ENCODE peak calls at places on chromosomes 7 and 10, in six cellular contexts. N, K, V, G, I and E are unnamed samples.

GRCh38 chr10:111126981-111127848 is 50.4 kb downstream of the ADRA2A start:
- DNase-seq in G (no peak), I (no peak), K (no peak), N (no peak), V (no peak), E (no peak)

GRCh38 chr10:37700886-37701780 is 156.3 kb downstream of the ZNF248 start:
- DNase-seq in G (no peak), K (no peak), N (peak; percentile 13), V (peak; percentile 52), I (no peak), E (no peak)

GRCh38 chr7:47285860-47286491 is 295.9 kb downstream of the TNS3 start:
- DNase-seq in K (no peak), G (no peak), N (no peak), I (no peak), V (no peak), E (no peak)

GRCh38 chr7:47143344-47143743 is 438.6 kb downstream of the TNS3 start:
- DNase-seq in V (no peak), I (no peak), K (no peak), N (no peak), G (no peak), E (no peak)

GRCh38 chr10:101118031-101118430 is 13.1 kb upstream of the TLX1 start:
- DNase-seq in N (no peak), G (no peak), K (no peak), V (no peak), I (no peak), E (no peak)

GRCh38 chr10:100537475-100537874 is 1.7 kb downstream of the HIF1AN start:
- DNase-seq in G (no peak), N (no peak), I (no peak), K (no peak), V (no peak), E (no peak)

GRCh38 chr7:150778014-150778737 is 22.0 kb downstream of the TMEM176B start:
- DNase-seq in V (no peak), I (peak; percentile 24), N (no peak), K (no peak), G (no peak), E (no peak)

GRCh38 chr7:79785556-79785955 is 332.1 kb upstream of the MAGI2 start:
- DNase-seq in K (no peak), N (no peak), V (no peak), I (no peak), G (no peak), E (no peak)

GRCh38 chr7:74396993-74397392 is 56.7 kb upstream of the GTF2IRD1 start:
- DNase-seq in V (no peak), G (no peak), I (no peak), N (no peak), K (no peak), E (no peak)

DNA sequence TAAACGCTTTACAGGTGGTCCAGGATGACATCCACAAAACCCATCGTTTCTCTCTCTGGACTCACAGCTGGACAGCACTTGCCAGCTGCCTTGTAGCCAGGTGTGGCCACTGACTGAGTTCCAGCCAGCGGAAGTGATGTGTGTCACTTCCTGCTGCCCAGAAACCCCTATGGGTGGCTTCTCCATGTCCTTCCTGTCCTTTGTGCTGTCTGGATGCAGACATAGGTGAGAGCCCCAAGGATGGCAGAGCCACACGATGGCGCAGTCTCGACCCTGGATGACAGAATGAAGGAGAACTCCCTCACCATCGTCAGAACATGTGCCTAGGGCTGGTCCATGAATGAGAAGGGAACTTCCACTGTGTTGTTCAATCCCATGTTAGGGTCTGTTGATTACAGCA is 22.1 kb downstream of the NMT2 start:
- DNase-seq in V (no peak), K (no peak), I (no peak), N (no peak), G (no peak), E (no peak)
- TF ChIP-seq CTCF in V (no peak), K (no peak), I (no peak), N (no peak), G (no peak), E (no peak)

DNA sequence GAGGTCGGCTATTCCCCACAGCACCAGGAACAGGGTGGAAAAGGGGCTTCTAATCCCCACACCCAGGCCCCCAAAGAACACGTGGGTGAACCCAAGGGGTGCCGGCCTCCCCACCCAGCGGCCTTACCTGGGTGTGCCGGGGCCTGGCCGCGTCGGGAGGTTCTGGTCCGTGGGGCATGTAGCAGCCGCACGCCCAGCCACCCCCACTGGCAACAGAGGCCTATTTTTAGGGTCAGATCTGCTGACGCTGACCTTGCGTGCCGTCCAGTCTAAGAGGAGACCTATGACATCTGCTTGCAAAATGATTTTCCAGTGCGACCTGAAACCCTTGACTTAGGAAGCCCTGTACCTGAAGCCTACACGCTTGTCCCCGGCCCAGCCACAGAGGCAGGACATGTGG is 38.0 kb upstream of the SAMD8 start:
- DNase-seq in V (no peak), I (no peak), N (no peak), K (no peak), G (no peak), E (no peak)
- TF ChIP-seq POLR2A in V (no peak), I (no peak), N (no peak), K (no peak), G (no peak), E (no peak)

DNA sequence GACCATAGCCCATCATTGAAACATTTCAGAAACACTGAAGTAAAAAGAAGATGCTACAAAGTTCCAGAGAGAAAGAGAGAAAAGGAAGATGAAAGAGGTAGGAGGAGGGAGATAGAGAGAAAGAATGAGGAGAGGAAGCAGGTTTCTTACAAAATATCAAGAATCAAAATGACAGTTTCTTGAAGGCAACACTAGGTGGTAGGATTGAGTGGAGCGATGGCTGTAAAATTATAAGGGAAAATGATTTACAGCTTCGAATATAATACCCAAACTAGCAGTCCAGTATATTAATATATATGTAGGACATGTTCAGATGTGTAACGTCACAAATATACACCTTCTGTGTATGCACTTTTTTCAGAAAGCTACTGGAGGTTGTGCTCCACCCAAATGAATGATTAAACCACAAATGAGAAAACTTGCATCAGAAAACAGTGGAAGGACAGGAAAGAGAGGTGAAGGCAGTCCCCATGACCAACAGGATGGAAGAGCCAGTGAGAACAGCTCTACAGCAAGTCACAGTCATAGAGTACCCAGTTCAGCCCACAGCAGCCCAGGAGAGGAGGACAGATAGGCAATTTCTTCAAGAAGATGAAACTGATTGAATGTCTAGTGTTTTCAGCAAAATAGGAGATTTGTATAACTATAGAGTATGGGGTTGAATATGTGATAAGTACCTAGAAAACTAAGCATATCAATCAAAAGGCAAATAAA is 151.5 kb upstream of the TARP start:
- DNase-seq in G (no peak), V (no peak), K (peak; percentile 4), I (no peak), N (no peak), E (no peak)
- H3K4me1 ChIP-seq in G (no peaks in the 10 kb centered on the region), V (peaks cover 3% of the 10 kb centered on the region), K (no peaks in the 10 kb centered on the region), I (no peaks in the 10 kb centered on the region), N (no peaks in the 10 kb centered on the region), E (no peaks in the 10 kb centered on the region)

GRCh38 chr10:19749185-19749729 is 67.0 kb upstream of the PLXDC2 start:
- DNase-seq in G (no peak), I (no peak), V (no peak), K (no peak), N (no peak), E (no peak)
- TF ChIP-seq CTCF in G (no peak), I (no peak), V (no peak), K (no peak), N (no peak), E (no peak)

GRCh38 chr10:103676851-103677417 is 178.4 kb downstream of the SH3PXD2A start:
- DNase-seq in G (no peak), V (no peak), I (no peak), N (peak; percentile 68), K (no peak), E (peak; percentile 79)

GRCh38 chr10:103676058-103676785 is 179.2 kb downstream of the SH3PXD2A start:
- DNase-seq in V (no peak), G (no peak), I (no peak), K (peak; percentile 58), N (peak; percentile 63), E (peak; percentile 74)

GRCh38 chr10:103679096-103679790 is 176.1 kb downstream of the SH3PXD2A start:
- DNase-seq in G (no peak), V (no peak), N (no peak), K (no peak), I (no peak), E (no peak)

GRCh38 chr10:103677486-103677885 is 177.9 kb downstream of the SH3PXD2A start:
- DNase-seq in N (no peak), I (no peak), V (no peak), G (no peak), K (no peak), E (no peak)

GRCh38 chr10:103678104-103678526 is 177.3 kb downstream of the SH3PXD2A start:
- DNase-seq in N (peak; percentile 88), I (no peak), V (peak; percentile 92), K (no peak), G (peak; percentile 42), E (peak; percentile 96)
- TF ChIP-seq POLR2A in N (no peak), I (no peak), V (no peak), K (no peak), G (no peak), E (peak; percentile 57)

GRCh38 chr7:84336741-84337140 is 142.2 kb upstream of the SEMA3A start:
- DNase-seq in I (no peak), G (no peak), N (no peak), K (no peak), V (no peak), E (no peak)
- H3K4me1 ChIP-seq in I (no peaks in the 10 kb centered on the region), G (no peaks in the 10 kb centered on the region), N (no peaks in the 10 kb centered on the region), K (no peaks in the 10 kb centered on the region), V (no peaks in the 10 kb centered on the region), E (no peaks in the 10 kb centered on the region)